ENCODE peak calls at places on chromosomes 3 and 15, in six cellular contexts. One of them, this sample, is unnamed.
A peak's percentile ranks its signal among the peaks of the same experiment; 100 is the strongest.

GRCh38 chr3:72017935-72018334 is 233.0 kb upstream of the PROK2 start:
- DNase-seq in mucosa of descending colon: no peak
- DNase-seq in cardiac muscle cell: peak; percentile 52
- DNase-seq in Peyer's patch: no peak
- DNase-seq in fibroblast of lung: no peak
- DNase-seq in A549: no peak
- DNase-seq in this sample: no peak

GRCh38 chr3:108862865-108863798 is 40.5 kb downstream of the TRAT1 start:
- DNase-seq in A549: peak; percentile 33
- DNase-seq in Peyer's patch: no peak
- DNase-seq in cardiac muscle cell: no peak
- DNase-seq in fibroblast of lung: peak; percentile 89
- DNase-seq in mucosa of descending colon: no peak
- DNase-seq in this sample: no peak

GRCh38 chr15:55681631-55682030 is 61.3 kb downstream of the PRTG start:
- DNase-seq in cardiac muscle cell: no peak
- DNase-seq in Peyer's patch: no peak
- DNase-seq in A549: no peak
- DNase-seq in mucosa of descending colon: no peak
- DNase-seq in fibroblast of lung: no peak
- DNase-seq in this sample: no peak

GRCh38 chr15:51303462-51303861 is 34.9 kb downstream of the CYP19A1 start:
- DNase-seq in cardiac muscle cell: no peak
- DNase-seq in fibroblast of lung: no peak
- DNase-seq in mucosa of descending colon: no peak
- DNase-seq in Peyer's patch: no peak
- DNase-seq in A549: no peak
- DNase-seq in this sample: no peak

GRCh38 chr3:54564374-54564925 is 363.4 kb downstream of the LRTM1 start:
- DNase-seq in Peyer's patch: no peak
- DNase-seq in A549: no peak
- DNase-seq in mucosa of descending colon: no peak
- DNase-seq in cardiac muscle cell: no peak
- DNase-seq in fibroblast of lung: peak; percentile 1
- DNase-seq in this sample: no peak

GRCh38 chr3:16174389-16174788 is at the start of gene GALNT15:
- DNase-seq in A549: no peak
- DNase-seq in cardiac muscle cell: peak; percentile 69
- DNase-seq in fibroblast of lung: peak; percentile 97
- DNase-seq in mucosa of descending colon: peak; percentile 75
- DNase-seq in Peyer's patch: peak; percentile 82
- DNase-seq in this sample: no peak

GRCh38 chr15:88326924-88327323 is 70.4 kb upstream of the NTRK3 start:
- DNase-seq in Peyer's patch: no peak
- DNase-seq in cardiac muscle cell: no peak
- DNase-seq in A549: no peak
- DNase-seq in fibroblast of lung: no peak
- DNase-seq in mucosa of descending colon: no peak
- DNase-seq in this sample: no peak

GRCh38 chr15:94105760-94106159 is 125.6 kb upstream of the MCTP2 start:
- DNase-seq in fibroblast of lung: peak; percentile 39
- DNase-seq in Peyer's patch: no peak
- DNase-seq in cardiac muscle cell: no peak
- DNase-seq in mucosa of descending colon: no peak
- DNase-seq in A549: no peak
- DNase-seq in this sample: peak; percentile 63

GRCh38 chr3:37887824-37888223 is 26.1 kb downstream of the CTDSPL start:
- DNase-seq in fibroblast of lung: no peak
- DNase-seq in A549: no peak
- DNase-seq in cardiac muscle cell: no peak
- DNase-seq in Peyer's patch: no peak
- DNase-seq in mucosa of descending colon: no peak
- DNase-seq in this sample: no peak

GRCh38 chr15:74808073-74808839 is 4.4 kb upstream of the LMAN1L start:
- DNase-seq in Peyer's patch: peak; percentile 83
- DNase-seq in mucosa of descending colon: peak; percentile 82
- DNase-seq in cardiac muscle cell: no peak
- DNase-seq in A549: no peak
- DNase-seq in fibroblast of lung: no peak
- DNase-seq in this sample: no peak

GRCh38 chr3:101816215-101817149 is 32.8 kb upstream of the NFKBIZ start:
- DNase-seq in A549: no peak
- DNase-seq in Peyer's patch: no peak
- DNase-seq in fibroblast of lung: peak; percentile 42
- DNase-seq in cardiac muscle cell: no peak
- DNase-seq in mucosa of descending colon: no peak
- DNase-seq in this sample: no peak

GRCh38 chr3:114364806-114365205 is 71.0 kb downstream of the TIGIT start:
- DNase-seq in cardiac muscle cell: no peak
- DNase-seq in fibroblast of lung: no peak
- DNase-seq in Peyer's patch: no peak
- DNase-seq in mucosa of descending colon: no peak
- DNase-seq in A549: no peak
- DNase-seq in this sample: no peak

GRCh38 chr3:72769758-72770540 is 78.3 kb downstream of the SHQ1 start:
- DNase-seq in A549: no peak
- DNase-seq in Peyer's patch: no peak
- DNase-seq in cardiac muscle cell: no peak
- DNase-seq in mucosa of descending colon: no peak
- DNase-seq in fibroblast of lung: no peak
- DNase-seq in this sample: no peak

GRCh38 chr15:36414670-36415069 is 164.8 kb upstream of the CDIN1 start:
- DNase-seq in cardiac muscle cell: no peak
- DNase-seq in Peyer's patch: no peak
- DNase-seq in A549: no peak
- DNase-seq in mucosa of descending colon: no peak
- DNase-seq in fibroblast of lung: peak; percentile 63
- DNase-seq in this sample: no peak

GRCh38 chr15:41501961-41502786 is 8.5 kb downstream of the ITPKA start:
- DNase-seq in fibroblast of lung: no peak
- DNase-seq in Peyer's patch: no peak
- DNase-seq in A549: no peak
- DNase-seq in mucosa of descending colon: peak; percentile 57
- DNase-seq in cardiac muscle cell: peak; percentile 15
- DNase-seq in this sample: no peak

GRCh38 chr3:43641306-43642114 is 19.7 kb upstream of the ANO10 start:
- DNase-seq in A549: no peak
- DNase-seq in cardiac muscle cell: no peak
- DNase-seq in Peyer's patch: no peak
- DNase-seq in mucosa of descending colon: no peak
- DNase-seq in fibroblast of lung: peak; percentile 56
- DNase-seq in this sample: no peak
- H3K4me1 ChIP-seq in A549: peaks cover 22% of the 10 kb centered on the region
- H3K4me1 ChIP-seq in cardiac muscle cell: peaks cover 1% of the 10 kb centered on the region
- H3K4me1 ChIP-seq in Peyer's patch: no peaks in the 10 kb centered on the region
- H3K4me1 ChIP-seq in mucosa of descending colon: peaks cover 6% of the 10 kb centered on the region
- H3K4me1 ChIP-seq in fibroblast of lung: peaks cover 15% of the 10 kb centered on the region
- H3K4me1 ChIP-seq in this sample: no peaks in the 10 kb centered on the region

GRCh38 chr15:101517504-101517903 is 28.0 kb upstream of the PCSK6 start:
- DNase-seq in A549: no peak
- DNase-seq in cardiac muscle cell: no peak
- DNase-seq in Peyer's patch: no peak
- DNase-seq in mucosa of descending colon: no peak
- DNase-seq in fibroblast of lung: no peak
- DNase-seq in this sample: no peak
- H3K4me1 ChIP-seq in A549: no peaks in the 10 kb centered on the region
- H3K4me1 ChIP-seq in cardiac muscle cell: no peaks in the 10 kb centered on the region
- H3K4me1 ChIP-seq in Peyer's patch: peaks cover 13% of the 10 kb centered on the region
- H3K4me1 ChIP-seq in mucosa of descending colon: peaks cover 25% of the 10 kb centered on the region
- H3K4me1 ChIP-seq in fibroblast of lung: no peaks in the 10 kb centered on the region
- H3K4me1 ChIP-seq in this sample: peaks cover 19% of the 10 kb centered on the region

DNA sequence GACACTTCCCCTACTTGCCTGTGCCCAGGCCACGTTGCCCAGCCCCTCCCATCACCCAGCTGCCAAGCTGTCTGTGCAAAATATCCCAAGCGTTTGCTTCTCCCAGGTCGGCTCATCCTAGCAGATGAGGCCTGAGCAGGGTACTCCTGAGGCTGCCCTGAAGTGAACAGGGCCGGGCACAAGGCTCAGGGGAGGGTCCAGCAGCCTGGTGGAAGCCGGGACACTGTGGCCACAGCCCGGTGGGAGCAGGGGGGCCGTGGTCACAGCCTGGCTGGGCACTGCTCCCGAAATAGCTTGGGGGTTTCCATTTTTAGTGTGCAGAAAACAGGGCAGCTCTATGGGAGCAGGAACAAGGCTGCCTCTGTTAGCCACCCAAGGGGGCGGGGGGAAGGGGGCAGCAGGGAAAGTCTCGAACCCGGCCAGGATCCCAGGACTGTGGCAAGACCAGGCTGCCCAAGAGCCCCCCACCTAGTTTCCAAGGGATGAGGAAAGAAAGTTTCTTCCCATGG is 3.4 kb downstream of the PLXNB1 start:
- DNase-seq in fibroblast of lung: no peak
- DNase-seq in cardiac muscle cell: no peak
- DNase-seq in A549: no peak
- DNase-seq in Peyer's patch: no peak
- DNase-seq in mucosa of descending colon: peak; percentile 47
- DNase-seq in this sample: no peak
- H3K4me1 ChIP-seq in fibroblast of lung: peaks cover 16% of the 10 kb centered on the region
- H3K4me1 ChIP-seq in cardiac muscle cell: peaks cover 33% of the 10 kb centered on the region
- H3K4me1 ChIP-seq in A549: peaks cover 42% of the 10 kb centered on the region
- H3K4me1 ChIP-seq in Peyer's patch: peaks cover 46% of the 10 kb centered on the region
- H3K4me1 ChIP-seq in mucosa of descending colon: peaks cover 28% of the 10 kb centered on the region
- H3K4me1 ChIP-seq in this sample: peaks cover 26% of the 10 kb centered on the region

GRCh38 chr3:184562875-184563568 is 1.4 kb downstream of the EPHB3 start:
- DNase-seq in fibroblast of lung: peak; percentile 36
- DNase-seq in Peyer's patch: no peak
- DNase-seq in mucosa of descending colon: peak; percentile 60
- DNase-seq in cardiac muscle cell: peak; percentile 74
- DNase-seq in A549: no peak
- DNase-seq in this sample: no peak
- H3K4me1 ChIP-seq in fibroblast of lung: peaks cover 27% of the 10 kb centered on the region
- H3K4me1 ChIP-seq in Peyer's patch: peaks cover 62% of the 10 kb centered on the region
- H3K4me1 ChIP-seq in mucosa of descending colon: peaks cover 56% of the 10 kb centered on the region
- H3K4me1 ChIP-seq in cardiac muscle cell: peaks cover 45% of the 10 kb centered on the region
- H3K4me1 ChIP-seq in A549: peaks cover 28% of the 10 kb centered on the region
- H3K4me1 ChIP-seq in this sample: no peaks in the 10 kb centered on the region

GRCh38 chr3:32843504-32844321 is 25.9 kb downstream of the TRIM71 start:
- DNase-seq in A549: no peak
- DNase-seq in Peyer's patch: no peak
- DNase-seq in fibroblast of lung: no peak
- DNase-seq in mucosa of descending colon: no peak
- DNase-seq in cardiac muscle cell: no peak
- DNase-seq in this sample: no peak
- H3K4me1 ChIP-seq in A549: peaks cover 17% of the 10 kb centered on the region
- H3K4me1 ChIP-seq in Peyer's patch: no peaks in the 10 kb centered on the region
- H3K4me1 ChIP-seq in fibroblast of lung: no peaks in the 10 kb centered on the region
- H3K4me1 ChIP-seq in mucosa of descending colon: no peaks in the 10 kb centered on the region
- H3K4me1 ChIP-seq in cardiac muscle cell: peaks cover 45% of the 10 kb centered on the region
- H3K4me1 ChIP-seq in this sample: peaks cover 31% of the 10 kb centered on the region

GRCh38 chr3:64207289-64208086 is 17.8 kb downstream of the PRICKLE2 start:
- DNase-seq in cardiac muscle cell: peak; percentile 37
- DNase-seq in fibroblast of lung: peak; percentile 83
- DNase-seq in A549: no peak
- DNase-seq in Peyer's patch: no peak
- DNase-seq in mucosa of descending colon: no peak
- DNase-seq in this sample: no peak
- H3K4me1 ChIP-seq in cardiac muscle cell: peaks cover 7% of the 10 kb centered on the region
- H3K4me1 ChIP-seq in fibroblast of lung: peaks cover 9% of the 10 kb centered on the region
- H3K4me1 ChIP-seq in A549: peaks cover 53% of the 10 kb centered on the region
- H3K4me1 ChIP-seq in Peyer's patch: no peaks in the 10 kb centered on the region
- H3K4me1 ChIP-seq in mucosa of descending colon: no peaks in the 10 kb centered on the region
- H3K4me1 ChIP-seq in this sample: no peaks in the 10 kb centered on the region

DNA sequence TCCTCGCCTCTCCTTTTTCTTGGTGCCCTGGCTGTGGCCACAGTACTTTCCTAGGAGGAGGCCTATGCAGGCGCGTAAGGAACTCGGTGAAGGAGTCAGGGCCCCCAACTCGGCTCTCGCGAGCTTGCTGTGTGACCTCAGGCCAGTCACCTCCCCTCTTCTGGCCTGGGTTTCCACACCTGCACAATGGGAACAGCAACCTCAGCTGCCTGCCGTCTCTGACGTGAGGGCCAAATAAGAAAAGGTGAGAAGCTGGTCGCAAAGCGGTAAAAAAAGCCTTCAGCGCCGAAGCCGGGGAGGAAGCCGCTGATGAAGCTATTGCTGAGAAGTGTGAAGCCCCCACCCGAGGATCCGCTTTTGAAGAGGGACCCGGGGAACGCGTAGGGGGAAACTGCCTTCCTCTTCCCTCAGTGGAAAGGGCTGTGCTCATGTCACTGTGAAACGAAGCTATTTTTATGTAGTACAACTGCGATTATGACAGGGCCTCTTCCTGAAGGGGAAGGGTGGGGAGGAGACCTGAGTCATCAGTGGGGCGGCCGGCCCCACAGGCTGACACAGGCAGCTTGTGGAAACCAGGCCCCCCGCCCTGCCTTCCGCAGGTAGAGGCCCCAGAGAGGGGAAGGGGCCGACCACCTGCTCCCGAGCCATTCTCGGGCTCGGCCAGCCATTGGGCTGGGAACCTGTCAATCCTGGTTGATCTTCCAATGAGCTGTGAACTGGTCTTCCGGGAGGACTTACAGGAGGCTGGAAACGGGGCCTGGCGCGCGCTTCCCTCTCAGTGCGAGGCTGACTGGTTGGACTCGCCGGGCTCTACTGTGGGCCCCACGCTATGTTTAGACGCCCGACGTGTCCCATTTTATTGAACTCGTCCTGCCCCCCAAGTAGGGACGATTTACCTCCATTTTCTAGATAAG is 18.0 kb upstream of the ANKDD1A start:
- DNase-seq in mucosa of descending colon: peak; percentile 96
- DNase-seq in Peyer's patch: peak; percentile 99
- DNase-seq in A549: no peak
- DNase-seq in cardiac muscle cell: peak; percentile 96
- DNase-seq in fibroblast of lung: peak; percentile 96
- DNase-seq in this sample: peak; percentile 95
- H3K4me1 ChIP-seq in mucosa of descending colon: peaks cover 17% of the 10 kb centered on the region
- H3K4me1 ChIP-seq in Peyer's patch: peaks cover 42% of the 10 kb centered on the region
- H3K4me1 ChIP-seq in A549: peaks cover 10% of the 10 kb centered on the region
- H3K4me1 ChIP-seq in cardiac muscle cell: peaks cover 27% of the 10 kb centered on the region
- H3K4me1 ChIP-seq in fibroblast of lung: peaks cover 19% of the 10 kb centered on the region
- H3K4me1 ChIP-seq in this sample: peaks cover 50% of the 10 kb centered on the region

GRCh38 chr3:66450389-66451022 is 50.3 kb downstream of the LRIG1 start:
- DNase-seq in A549: no peak
- DNase-seq in fibroblast of lung: peak; percentile 81
- DNase-seq in Peyer's patch: peak; percentile 57
- DNase-seq in cardiac muscle cell: no peak
- DNase-seq in mucosa of descending colon: no peak
- DNase-seq in this sample: no peak

GRCh38 chr3:66453525-66454463 is 47.0 kb downstream of the LRIG1 start:
- DNase-seq in Peyer's patch: no peak
- DNase-seq in A549: no peak
- DNase-seq in fibroblast of lung: no peak
- DNase-seq in cardiac muscle cell: peak; percentile 52
- DNase-seq in mucosa of descending colon: no peak
- DNase-seq in this sample: no peak

GRCh38 chr3:66449411-66449931 is 51.4 kb downstream of the LRIG1 start:
- DNase-seq in fibroblast of lung: no peak
- DNase-seq in Peyer's patch: no peak
- DNase-seq in A549: no peak
- DNase-seq in mucosa of descending colon: no peak
- DNase-seq in cardiac muscle cell: no peak
- DNase-seq in this sample: no peak

GRCh38 chr3:66454464-66454859 is 46.4 kb downstream of the LRIG1 start:
- DNase-seq in A549: no peak
- DNase-seq in cardiac muscle cell: no peak
- DNase-seq in fibroblast of lung: no peak
- DNase-seq in Peyer's patch: no peak
- DNase-seq in mucosa of descending colon: no peak
- DNase-seq in this sample: no peak

GRCh38 chr3:66452247-66453040 is 48.4 kb downstream of the LRIG1 start:
- DNase-seq in Peyer's patch: no peak
- DNase-seq in mucosa of descending colon: no peak
- DNase-seq in A549: no peak
- DNase-seq in cardiac muscle cell: no peak
- DNase-seq in fibroblast of lung: no peak
- DNase-seq in this sample: no peak
- H3K4me1 ChIP-seq in Peyer's patch: peaks cover 44% of the 10 kb centered on the region
- H3K4me1 ChIP-seq in mucosa of descending colon: peaks cover 20% of the 10 kb centered on the region
- H3K4me1 ChIP-seq in A549: no peaks in the 10 kb centered on the region
- H3K4me1 ChIP-seq in cardiac muscle cell: peaks cover 38% of the 10 kb centered on the region
- H3K4me1 ChIP-seq in fibroblast of lung: peaks cover 7% of the 10 kb centered on the region
- H3K4me1 ChIP-seq in this sample: no peaks in the 10 kb centered on the region